ENCODE peak calls at places on chromosomes 5 and 9, in six cellular contexts. W is activated gamma-delta T cell treated with Interleukin-2 at 50 U/mL for 16 hours; H is DMS 273 treated with DMSO at 0.1 percent for 48 hours; C is stimulated activated naive CD8-positive, alpha-beta T cell treated with anti-CD3 and anti-CD28 coated beads, Interleukin-15, Interleukin-2, amounts not matched to agents 100 U/mL and 50 U/mL, for 24 hours; Z is activated CD8-positive, alpha-beta memory T cell treated with anti-CD3 and anti-CD28 coated beads for 4 hours; Y is AG10803. F is an unnamed sample.

GRCh38 chr9:79292731-79293280 is 279.0 kb upstream of the TLE4 start:
- DNase-seq in H (no peak), C (no peak), Z (no peak), Y (no peak), W (no peak), F (no peak)

GRCh38 chr5:152271420-152271819 is 133.7 kb downstream of the NMUR2 start:
- DNase-seq in Y (no peak), W (no peak), C (no peak), Z (no peak), H (no peak), F (no peak)

GRCh38 chr5:151708126-151708525 is 21.4 kb upstream of the SPARC start:
- DNase-seq in C (no peak), Y (peak), Z (no peak), H (no peak), W (no peak), F (peak)

GRCh38 chr9:34988218-34989055 is 1.1 kb upstream of the DNAJB5 start:
- DNase-seq in Z (no peak), H (no peak), W (no peak), C (peak), Y (no peak), F (no peak)

GRCh38 chr5:138448481-138449398 is 9.9 kb downstream of the REEP2 start:
- DNase-seq in H (peak), Y (peak), Z (no peak), C (no peak), W (no peak), F (no peak)

GRCh38 chr5:113278976-113279375 is 155.8 kb downstream of the TSSK1B start:
- DNase-seq in Z (no peak), Y (no peak), H (no peak), W (no peak), C (no peak), F (no peak)

GRCh38 chr5:158929579-158930233 is 170.0 kb downstream of the EBF1 start:
- DNase-seq in H (no peak), Z (no peak), C (no peak), Y (no peak), W (no peak), F (no peak)

GRCh38 chr9:106708147-106708838 is 154.7 kb upstream of the ZNF462 start:
- DNase-seq in Z (no peak), W (no peak), Y (no peak), C (no peak), H (no peak), F (no peak)

GRCh38 chr5:169910393-169910792 is 69.9 kb downstream of the INSYN2B start:
- DNase-seq in H (no peak), Z (no peak), C (no peak), W (no peak), Y (no peak), F (no peak)

GRCh38 chr5:144812770-144813169 is 642.1 kb downstream of the KCTD16 start:
- DNase-seq in W (no peak), H (no peak), C (no peak), Y (peak), Z (no peak), F (peak)

GRCh38 chr9:91758491-91758981 is 191.5 kb downstream of the ROR2 start:
- DNase-seq in Y (peak), Z (no peak), C (peak), W (peak), H (no peak), F (peak)

GRCh38 chr5:144549580-144549979 is 378.9 kb downstream of the KCTD16 start:
- DNase-seq in W (no peak), H (no peak), C (no peak), Z (no peak), Y (peak), F (peak)

GRCh38 chr9:111634860-111635259 is 3.7 kb downstream of the DNAJC25 start:
- DNase-seq in C (no peak), H (no peak), Y (no peak), W (no peak), Z (no peak), F (no peak)

GRCh38 chr5:178259623-178260536 is 27.3 kb upstream of the PHYKPL start:
- DNase-seq in H (no peak), Z (no peak), W (no peak), Y (no peak), C (no peak), F (no peak)

GRCh38 chr5:135835766-135836165 is 1.3 kb downstream of the SLC25A48 start:
- DNase-seq in Z (no peak), C (no peak), H (no peak), W (no peak), Y (no peak), F (no peak)

GRCh38 chr5:176405656-176406435 is 10.5 kb downstream of the CLTB start:
- DNase-seq in C (no peak), Z (no peak), H (no peak), W (no peak), Y (no peak), F (no peak)

GRCh38 chr5:123454236-123454911 is 31.2 kb upstream of the CEP120 start:
- DNase-seq in W (no peak), H (no peak), Y (no peak), C (no peak), Z (no peak), F (peak)

GRCh38 chr9:107733530-107733907 is 243.9 kb upstream of the KLF4 start:
- DNase-seq in Y (peak), W (no peak), H (no peak), C (no peak), Z (no peak), F (peak)

GRCh38 chr5:16889203-16889971 is 46.7 kb downstream of the MYO10 start:
- DNase-seq in Y (peak), C (no peak), H (peak), Z (no peak), W (no peak), F (peak)

GRCh38 chr9:131096490-131097258 is at the start of gene AIF1L:
- DNase-seq in H (no peak), Z (no peak), Y (no peak), C (peak), W (no peak), F (peak)

GRCh38 chr5:172686539-172687390 is 45.7 kb downstream of the NEURL1B start:
- DNase-seq in H (no peak), Z (no peak), Y (no peak), W (no peak), C (no peak), F (no peak)

GRCh38 chr5:135482383-135482933 is 30.3 kb upstream of the TIFAB start:
- DNase-seq in C (no peak), W (no peak), Y (no peak), Z (no peak), H (no peak), F (no peak)

GRCh38 chr9:83030391-83031107 is 32.4 kb downstream of the RASEF start:
- DNase-seq in W (no peak), Y (peak), C (no peak), H (no peak), Z (no peak), F (no peak)

GRCh38 chr5:21895766-21896165 is 957.4 kb downstream of the CDH12 start:
- DNase-seq in H (no peak), Z (no peak), C (no peak), Y (no peak), W (no peak), F (no peak)

GRCh38 chr5:143401846-143402463 is 1.5 kb downstream of the NR3C1 start:
- DNase-seq in H (peak), Y (no peak), C (no peak), Z (no peak), W (no peak), F (peak)

GRCh38 chr9:126480810-126481209 is 132.9 kb upstream of the LMX1B start:
- DNase-seq in Z (no peak), W (no peak), C (no peak), H (no peak), Y (no peak), F (no peak)

GRCh38 chr9:132044176-132044880 is 35.3 kb downstream of the MED27 start:
- DNase-seq in C (no peak), W (no peak), H (no peak), Z (no peak), Y (no peak), F (no peak)

GRCh38 chr5:56011835-56012234 is 17.1 kb upstream of the IL6ST start:
- DNase-seq in H (no peak), C (peak), Y (peak), W (no peak), Z (no peak), F (peak)

GRCh38 chr9:82466616-82467251 is 478.2 kb downstream of the SPATA31D1 start:
- DNase-seq in H (no peak), Z (no peak), C (no peak), W (no peak), Y (peak), F (no peak)

GRCh38 chr9:87792831-87793288 is 66.9 kb downstream of the CTSL start:
- DNase-seq in C (peak), Z (peak), Y (peak), H (no peak), W (no peak), F (peak)

GRCh38 chr5:74073257-74073656 is 447.3 kb downstream of the ARHGEF28 start:
- DNase-seq in W (no peak), Z (no peak), Y (no peak), H (no peak), C (no peak), F (no peak)